ENCODE peak calls at places on chromosomes 13 and 19, in four cellular contexts. S is CD4-positive, alpha-beta memory T cell; L is IMR-90; H is cardiac muscle cell. K is an unnamed sample.
A peak's percentile ranks its signal among the peaks of the same experiment; 100 is the strongest.

GRCh38 chr13:29892149-29892548 is 41.7 kb upstream of the UBL3 start:
- DNase-seq in L (no peak), H (no peak), S (no peak), K (no peak)

GRCh38 chr19:4609878-4610511 is 29.3 kb upstream of the TNFAIP8L1 start:
- DNase-seq in S (no peak), H (no peak), L (no peak), K (no peak)

GRCh38 chr19:47436712-47437401 is 17.5 kb upstream of the MEIS3 start:
- DNase-seq in L (peak; percentile 47), S (peak; percentile 71), H (peak; percentile 70), K (peak; percentile 88)

GRCh38 chr13:92716749-92717148 is 509.9 kb upstream of the GPC6 start:
- DNase-seq in L (peak; percentile 19), H (peak; percentile 55), S (no peak), K (no peak)

GRCh38 chr13:23711355-23711754 is 141.1 kb downstream of the TNFRSF19 start:
- DNase-seq in L (no peak), S (no peak), H (no peak), K (no peak)

GRCh38 chr19:2176336-2176994 is 12.7 kb downstream of the DOT1L start:
- DNase-seq in H (no peak), S (no peak), L (no peak), K (no peak)

GRCh38 chr13:114212096-114212495 is 22.6 kb upstream of the CDC16 start:
- DNase-seq in H (no peak), L (peak; percentile 81), S (no peak), K (no peak)

GRCh38 chr13:74006666-74007065 is 127.5 kb downstream of the KLF12 start:
- DNase-seq in H (no peak), L (no peak), S (no peak), K (no peak)

GRCh38 chr19:55251296-55252081 is 7.3 kb downstream of the PPP6R1 start:
- DNase-seq in H (peak; percentile 55), S (peak; percentile 25), L (peak; percentile 16), K (no peak)

GRCh38 chr19:50556236-50557008 is 11.8 kb downstream of the LRRC4B start:
- DNase-seq in L (peak; percentile 59), S (peak; percentile 57), H (peak; percentile 81), K (peak; percentile 53)

GRCh38 chr13:42405665-42406390 is 133.9 kb downstream of the AKAP11 start:
- DNase-seq in S (peak; percentile 17), L (peak; percentile 8), H (peak; percentile 21), K (no peak)

GRCh38 chr19:47729468-47729798 is 15.9 kb upstream of the NOP53 start:
- DNase-seq in L (peak; percentile 85), S (no peak), H (peak; percentile 90), K (no peak)

GRCh38 chr13:114106526-114106925 is 25.9 kb downstream of the RASA3 start:
- DNase-seq in H (no peak), L (no peak), S (no peak), K (no peak)

GRCh38 chr19:32339988-32340874 is 5.2 kb upstream of the ZNF507 start:
- DNase-seq in S (peak; percentile 11), H (peak; percentile 61), L (peak; percentile 27), K (peak; percentile 31)

GRCh38 chr13:100751826-100752225 is 77.2 kb upstream of the TMTC4 start:
- DNase-seq in L (no peak), S (no peak), H (no peak), K (no peak)

GRCh38 chr13:110197041-110197440 is 109.9 kb downstream of the COL4A1 start:
- DNase-seq in L (peak; percentile 57), H (peak; percentile 81), S (no peak), K (no peak)

GRCh38 chr19:50720921-50721291 is 1.3 kb upstream of the SHANK1 start:
- DNase-seq in H (no peak), S (no peak), L (peak; percentile 73), K (no peak)

GRCh38 chr19:56976995-56977906 is 136.7 kb upstream of the PEG3 start:
- DNase-seq in H (no peak), S (no peak), L (no peak), K (no peak)
- H3K9me3 ChIP-seq in H (no peaks in the 10 kb centered on the region), S (no peaks in the 10 kb centered on the region), L (peaks cover 54% of the 10 kb centered on the region), K (no peaks in the 10 kb centered on the region)

GRCh38 chr13:99176309-99177276 is 24.1 kb upstream of the UBAC2 start:
- DNase-seq in L (peak; percentile 43), S (peak; percentile 69), H (peak; percentile 65), K (peak; percentile 58)

GRCh38 chr13:99178636-99179035 is 22.0 kb upstream of the UBAC2 start:
- DNase-seq in L (no peak), H (no peak), S (peak; percentile 39), K (no peak)

GRCh38 chr13:99174533-99175100 is 26.0 kb upstream of the UBAC2 start:
- DNase-seq in L (no peak), H (no peak), S (no peak), K (no peak)

GRCh38 chr13:99182439-99182838 is 18.2 kb upstream of the UBAC2 start:
- DNase-seq in S (no peak), L (no peak), H (no peak), K (no peak)

DNA sequence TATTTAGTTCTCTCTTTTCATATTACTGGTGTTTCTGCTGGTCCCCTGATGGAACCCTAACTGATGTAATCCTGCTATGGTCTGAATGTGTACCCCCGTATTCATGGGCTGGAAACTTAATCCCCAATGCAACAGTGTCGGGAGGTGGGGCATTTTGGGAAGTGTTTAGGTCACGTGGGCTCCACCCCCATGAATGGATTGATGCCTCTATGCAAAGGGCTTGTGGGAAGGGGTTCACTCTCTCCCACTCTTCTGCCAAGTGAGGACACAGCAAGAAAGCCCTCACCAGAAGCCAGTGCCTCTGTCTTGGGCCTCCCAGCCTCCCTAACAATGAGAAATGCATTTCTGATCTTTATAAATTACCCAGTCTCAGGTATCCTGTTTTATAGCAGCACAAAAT is 21.2 kb upstream of the UBAC2 start:
- DNase-seq in H (no peak), S (no peak), L (no peak), K (no peak)
- H3K9me3 ChIP-seq in H (peaks cover 3% of the 10 kb centered on the region), S (peaks cover 6% of the 10 kb centered on the region), L (no peaks in the 10 kb centered on the region), K (no peaks in the 10 kb centered on the region)

GRCh38 chr19:53183146-53183545 is 10.0 kb downstream of the ZNF665 start:
- DNase-seq in H (no peak), L (peak; percentile 66), S (no peak), K (no peak)

GRCh38 chr19:53177986-53178385 is 15.2 kb downstream of the ZNF665 start:
- DNase-seq in L (no peak), S (no peak), H (no peak), K (no peak)

DNA sequence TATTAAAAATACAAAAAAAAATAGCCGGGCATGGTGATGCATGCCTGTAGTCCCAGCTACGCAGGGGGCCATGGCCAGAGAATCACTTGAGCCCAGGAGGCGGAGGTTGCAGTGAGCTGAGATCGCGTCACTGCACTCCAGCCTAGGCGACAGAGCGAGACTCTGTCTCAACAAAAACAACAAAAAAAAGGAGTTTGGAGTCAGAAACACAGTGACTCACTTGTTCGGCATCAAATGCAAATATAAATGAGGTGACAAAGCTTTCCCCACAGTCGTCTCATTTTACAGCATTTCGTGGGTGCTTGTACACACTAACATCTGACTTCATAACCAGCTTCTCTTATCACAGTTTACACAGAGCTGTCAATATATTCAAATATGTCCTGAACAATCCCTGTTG is 11.0 kb downstream of the ZNF665 start:
- DNase-seq in S (no peak), L (peak; percentile 66), H (no peak), K (no peak)
- H3K9me3 ChIP-seq in S (peaks cover 3% of the 10 kb centered on the region), L (peaks cover 11% of the 10 kb centered on the region), H (no peaks in the 10 kb centered on the region), K (no peaks in the 10 kb centered on the region)

GRCh38 chr13:72952529-72953141 is 106.2 kb upstream of the KLF5 start:
- DNase-seq in L (no peak), H (no peak), S (no peak), K (no peak)

DNA sequence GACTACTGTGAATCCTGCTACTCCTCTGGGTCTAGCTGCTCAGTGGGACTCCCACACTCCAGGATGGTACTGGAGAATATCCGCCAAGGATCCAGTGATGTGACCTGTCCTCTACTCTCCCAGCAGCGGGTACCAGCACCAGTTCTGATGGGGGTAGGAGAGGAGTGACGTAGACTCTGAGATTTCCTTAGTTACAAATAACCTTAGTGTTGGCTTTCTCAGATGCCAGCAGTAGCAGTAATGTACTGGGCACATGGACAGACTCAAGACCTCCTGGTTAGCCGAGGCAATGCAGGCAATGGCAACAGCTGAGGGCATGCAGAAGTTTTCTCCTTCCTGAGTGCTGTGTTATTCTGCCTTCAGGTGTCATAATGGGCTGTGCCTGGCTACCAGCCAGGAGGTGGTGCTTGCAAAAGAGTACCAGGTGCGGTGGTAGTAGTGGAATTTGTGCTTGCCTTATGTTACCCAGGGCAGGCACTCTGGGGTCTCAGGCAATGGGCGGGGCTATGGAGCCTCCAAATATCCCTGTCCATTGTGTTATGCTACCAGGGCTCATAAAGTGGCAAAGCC is 105.3 kb upstream of the KLF5 start:
- DNase-seq in S (no peak), L (no peak), H (no peak), K (no peak)
- H3K9me3 ChIP-seq in S (no peaks in the 10 kb centered on the region), L (no peaks in the 10 kb centered on the region), H (no peaks in the 10 kb centered on the region), K (no peaks in the 10 kb centered on the region)

GRCh38 chr19:11861301-11861700 is 12.8 kb downstream of the ZNF439 start:
- DNase-seq in L (no peak), H (no peak), S (no peak), K (no peak)
- H3K9me3 ChIP-seq in L (peaks cover 64% of the 10 kb centered on the region), H (no peaks in the 10 kb centered on the region), S (peaks cover 28% of the 10 kb centered on the region), K (peaks cover 2% of the 10 kb centered on the region)

GRCh38 chr19:20422616-20423205 is 142.9 kb downstream of the ZNF737 start:
- DNase-seq in H (peak; percentile 43), S (no peak), L (no peak), K (no peak)

GRCh38 chr19:20423381-20424207 is 142.0 kb downstream of the ZNF737 start:
- DNase-seq in L (peak; percentile 7), H (peak; percentile 88), S (peak; percentile 36), K (no peak)

DNA sequence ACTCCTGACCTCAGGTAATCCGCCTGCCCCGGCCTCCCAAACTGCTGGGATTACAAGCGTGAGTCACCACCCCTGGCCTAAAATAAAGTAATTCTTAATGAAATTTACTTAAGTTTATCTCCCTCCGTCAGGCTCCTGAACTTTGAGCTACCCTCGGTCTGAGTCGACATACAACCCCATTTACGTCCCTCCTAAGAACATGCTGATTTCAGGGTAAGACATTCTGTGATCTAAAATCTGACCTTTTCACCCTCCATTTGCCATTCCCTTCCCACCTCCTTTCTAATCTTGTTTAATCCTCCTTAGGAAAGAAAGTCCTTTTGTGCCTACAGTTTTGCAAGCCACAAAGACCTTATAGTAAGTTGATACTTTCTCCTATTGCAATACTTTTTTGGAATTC is 143.4 kb downstream of the ZNF737 start:
- DNase-seq in S (no peak), L (no peak), H (no peak), K (no peak)
- H3K9me3 ChIP-seq in S (no peaks in the 10 kb centered on the region), L (peaks cover 7% of the 10 kb centered on the region), H (no peaks in the 10 kb centered on the region), K (no peaks in the 10 kb centered on the region)

DNA sequence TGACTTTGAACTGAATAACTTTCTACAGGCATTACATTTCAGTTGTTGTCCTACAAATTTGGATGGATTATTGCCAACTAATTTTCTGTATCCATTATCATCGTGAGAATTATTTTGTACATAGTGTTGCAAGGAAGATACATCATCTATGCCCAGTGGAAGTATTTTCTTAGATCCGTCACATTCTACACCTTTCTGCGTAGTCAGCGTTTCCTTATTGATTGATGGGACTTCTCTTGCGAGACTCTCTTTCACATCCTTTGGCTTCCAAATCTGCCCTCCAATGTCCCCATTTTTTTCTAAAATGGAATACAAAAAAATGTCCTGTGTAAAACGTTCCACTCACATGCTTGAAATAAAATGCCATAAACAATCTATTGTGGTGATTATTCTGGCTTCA is 9.2 kb downstream of the ZIM3 start:
- DNase-seq in H (no peak), S (no peak), L (no peak), K (no peak)
- H3K9me3 ChIP-seq in H (peaks cover 2% of the 10 kb centered on the region), S (no peaks in the 10 kb centered on the region), L (peaks cover 14% of the 10 kb centered on the region), K (no peaks in the 10 kb centered on the region)

GRCh38 chr19:44032001-44032610 is 6.9 kb downstream of the ZNF222 start:
- DNase-seq in S (no peak), H (no peak), L (no peak), K (no peak)
- H3K9me3 ChIP-seq in S (peaks cover 35% of the 10 kb centered on the region), H (no peaks in the 10 kb centered on the region), L (peaks cover 50% of the 10 kb centered on the region), K (peaks cover 45% of the 10 kb centered on the region)

GRCh38 chr19:57110592-57111328 is 9.0 kb upstream of the USP29 start:
- DNase-seq in S (no peak), H (no peak), L (no peak), K (no peak)
- H3K9me3 ChIP-seq in S (peaks cover 18% of the 10 kb centered on the region), H (no peaks in the 10 kb centered on the region), L (peaks cover 24% of the 10 kb centered on the region), K (peaks cover 3% of the 10 kb centered on the region)

K was measured in T-helper 17 cell.